ENCODE peak calls at places on chromosomes 4 and X, in seven cellular contexts. L is stomach, O is A549, D is sigmoid colon, R is tibial nerve, T is SK-N-SH, G is suprapubic skin. Y is an unnamed sample.

GRCh38 chr4:3276961-3277360 is 15.9 kb upstream of the RGS12 start:
- DNase-seq in O (no peak), D (no peak), L (peak; percentile 25), R (no peak), T (no peak), G (peak; percentile 44), Y (no peak)

GRCh38 chr4:112125416-112125815 is 19.8 kb upstream of the FAM241A start:
- DNase-seq in G (no peak), L (no peak), T (no peak), R (no peak), O (no peak), D (no peak), Y (no peak)

GRCh38 chr4:121380448-121381147 is at the start of gene QRFPR:
- DNase-seq in G (no peak), T (peak; percentile 9), L (no peak), O (peak; percentile 10), D (no peak), R (no peak), Y (no peak)

GRCh38 chrX:100975212-100975611 is 5.7 kb downstream of the ARL13A start:
- DNase-seq in O (no peak), G (no peak), L (no peak), D (no peak), T (no peak), R (no peak), Y (no peak)

GRCh38 chrX:46582964-46583363 is 9.4 kb downstream of the CHST7 start:
- DNase-seq in O (peak; percentile 47), R (peak; percentile 35), D (no peak), T (no peak), G (no peak), L (no peak), Y (no peak)

GRCh38 chr4:89001647-89002518 is 55.1 kb downstream of the FAM13A start:
- DNase-seq in G (no peak), D (no peak), L (no peak), T (peak; percentile 19), R (no peak), O (no peak), Y (no peak)

GRCh38 chr4:187619319-187619718 is 376.3 kb upstream of the ZFP42 start:
- DNase-seq in O (no peak), L (no peak), T (no peak), D (no peak), G (no peak), R (no peak), Y (no peak)

GRCh38 chrX:10554612-10555270 is 65.6 kb downstream of the MID1 start:
- DNase-seq in G (no peak), R (no peak), D (no peak), O (no peak), L (no peak), T (no peak), Y (no peak)

GRCh38 chrX:148592595-148592994 is 92.2 kb downstream of the AFF2 start:
- DNase-seq in T (no peak), R (no peak), O (no peak), L (no peak), G (no peak), D (no peak), Y (no peak)

GRCh38 chrX:130049821-130050220 is 60.5 kb downstream of the ELF4 start:
- DNase-seq in O (no peak), D (no peak), G (no peak), R (no peak), T (no peak), L (no peak), Y (no peak)

GRCh38 chr4:93373893-93374860 is 454.4 kb upstream of the ATOH1 start:
- DNase-seq in O (no peak), T (no peak), D (no peak), L (no peak), R (no peak), G (no peak), Y (no peak)

GRCh38 chr4:6785572-6785925 is 3.0 kb downstream of the KIAA0232 start:
- DNase-seq in G (no peak), O (no peak), T (no peak), L (no peak), D (no peak), R (no peak), Y (no peak)

GRCh38 chr4:105937759-105938158 is 42.5 kb downstream of the NPNT start:
- DNase-seq in T (no peak), L (no peak), G (no peak), R (no peak), O (no peak), D (no peak), Y (no peak)

GRCh38 chr4:7559741-7560376 is 125.1 kb upstream of the PSAPL1 start:
- DNase-seq in L (no peak), O (no peak), T (no peak), R (no peak), D (no peak), G (no peak), Y (no peak)

GRCh38 chrX:646796-647195 is 16.2 kb downstream of the SHOX start:
- DNase-seq in L (no peak), R (no peak), T (no peak), D (no peak), O (no peak), G (no peak), Y (no peak)

GRCh38 chr4:54433686-54434085 is 204.6 kb downstream of the PDGFRA start:
- DNase-seq in G (no peak), L (no peak), R (no peak), T (no peak), O (peak; percentile 11), D (no peak), Y (no peak)

GRCh38 chr4:183448436-183448835 is 4.0 kb downstream of the CDKN2AIP start:
- DNase-seq in G (no peak), O (no peak), L (no peak), T (no peak), D (no peak), R (no peak), Y (no peak)

GRCh38 chr4:121633642-121634041 is 63.1 kb downstream of the ANXA5 start:
- DNase-seq in G (no peak), R (no peak), O (no peak), L (no peak), D (no peak), T (no peak), Y (no peak)

GRCh38 chr4:1208266-1208961 is 36.0 kb upstream of the SPON2 start:
- DNase-seq in G (peak; percentile 79), T (no peak), R (no peak), O (no peak), D (peak; percentile 72), L (no peak), Y (peak; percentile 30)

GRCh38 chr4:7737752-7738457 is 201.8 kb downstream of the AFAP1 start:
- DNase-seq in R (no peak), T (no peak), L (no peak), G (no peak), D (no peak), O (no peak), Y (no peak)

GRCh38 chrX:129577473-129577872 is 37.4 kb downstream of the OCRL start:
- DNase-seq in O (peak; percentile 47), G (no peak), L (no peak), T (peak; percentile 58), R (peak; percentile 32), D (no peak), Y (no peak)

GRCh38 chr4:24798036-24798610 is 2.8 kb downstream of the SOD3 start:
- DNase-seq in L (no peak), T (no peak), R (no peak), O (no peak), D (no peak), G (peak; percentile 50), Y (no peak)

GRCh38 chr4:48653217-48654014 is 126.7 kb downstream of the FRYL start:
- DNase-seq in D (peak; percentile 73), L (no peak), R (peak; percentile 19), G (no peak), T (peak; percentile 30), O (no peak), Y (peak; percentile 42)

GRCh38 chr4:14810568-14810967 is 191.7 kb upstream of the CPEB2 start:
- DNase-seq in G (no peak), O (no peak), D (no peak), R (no peak), T (no peak), L (no peak), Y (no peak)

GRCh38 chr4:14809203-14809602 is 193.1 kb upstream of the CPEB2 start:
- DNase-seq in R (no peak), T (no peak), L (no peak), G (no peak), D (no peak), O (no peak), Y (no peak)

GRCh38 chr4:14807857-14808256 is 194.4 kb upstream of the CPEB2 start:
- DNase-seq in T (no peak), O (no peak), G (no peak), R (no peak), L (no peak), D (no peak), Y (no peak)

GRCh38 chr4:14810121-14810520 is 192.2 kb upstream of the CPEB2 start:
- DNase-seq in O (no peak), R (no peak), D (no peak), T (no peak), L (no peak), G (no peak), Y (no peak)

GRCh38 chr4:14812101-14812500 is 190.2 kb upstream of the CPEB2 start:
- DNase-seq in R (no peak), D (no peak), T (no peak), G (no peak), O (no peak), L (no peak), Y (no peak)
- H3K27ac ChIP-seq in R (no peak overlapping the region), D (no peak overlapping the region), T (no peak overlapping the region), G (no peak overlapping the region), O (no peak overlapping the region), L (no peak overlapping the region), Y (no peak overlapping the region)

DNA sequence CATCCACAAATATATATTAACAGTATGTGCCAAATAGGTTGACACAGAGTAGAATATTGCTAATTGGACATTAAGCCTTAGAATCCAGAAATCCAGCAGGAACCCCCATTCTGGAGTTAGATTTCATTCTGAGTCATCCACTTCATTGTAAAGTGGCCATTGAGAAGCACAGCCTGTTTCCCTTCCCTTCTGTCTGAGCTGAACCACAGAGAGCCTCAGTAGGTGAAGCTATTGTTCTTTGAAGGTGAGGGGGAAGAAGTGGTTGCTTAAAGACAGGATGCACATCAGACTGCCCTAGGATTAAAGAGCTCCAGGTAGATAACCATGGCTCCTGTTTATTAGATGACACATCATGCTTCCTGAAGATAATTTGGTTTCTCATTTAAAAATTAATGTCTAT is 30.6 kb upstream of the MCF2 start:
- DNase-seq in O (no peak), R (no peak), G (no peak), D (no peak), L (no peak), T (no peak), Y (no peak)
- TF ChIP-seq EP300 in O (no peak), R (no peak), G (no peak), D (no peak), L (no peak), T (no peak), Y (no peak)

DNA sequence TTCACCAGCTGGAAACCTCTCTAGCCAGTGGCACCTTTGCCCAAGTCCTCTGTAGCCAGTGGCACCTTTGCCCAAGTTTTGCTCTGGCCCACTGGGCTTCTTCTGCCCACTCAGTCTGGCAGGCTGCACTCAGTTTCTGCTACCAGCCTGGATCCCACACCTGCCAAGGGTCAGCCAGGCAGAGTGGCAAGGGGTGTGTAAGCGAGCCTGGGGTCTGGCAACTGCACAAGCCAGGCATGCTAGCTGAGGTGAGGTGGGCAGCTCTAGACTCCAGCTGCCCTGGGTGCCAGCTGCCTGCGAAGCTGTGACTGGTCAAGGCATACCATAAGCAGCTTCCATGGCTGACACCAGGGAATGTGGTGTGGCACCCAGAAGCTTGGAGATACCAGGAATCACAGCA is 233.1 kb upstream of the DKK2 start:
- DNase-seq in D (no peak), T (no peak), O (no peak), R (no peak), L (no peak), G (no peak), Y (no peak)
- H3K27ac ChIP-seq in D (no peak overlapping the region), T (no peak overlapping the region), O (no peak overlapping the region), R (no peak overlapping the region), L (no peak overlapping the region), G (no peak overlapping the region), Y (no peak overlapping the region)

GRCh38 chr4:173929921-173930320 is 353.5 kb downstream of the FBXO8 start:
- DNase-seq in G (no peak), D (no peak), R (no peak), O (no peak), L (no peak), T (no peak), Y (no peak)
- TF ChIP-seq EP300 in G (no peak), D (no peak), R (no peak), O (no peak), L (no peak), T (no peak), Y (no peak)

Y was measured in transverse colon.